ENCODE peak calls at places on chromosome 14, in nine cellular contexts. I, Q, F, N, U, W, X, T and S are unnamed samples.

GRCh38 chr14:52926994-52927393 is 23.9 kb downstream of the FERMT2 start:
- DNase-seq in F (no peak), Q (peak), X (no peak), W (no peak), T (no peak), N (no peak), I (no peak), U (no peak), S (no peak)

GRCh38 chr14:75188520-75189267 is 12.3 kb upstream of the TMED10 start:
- DNase-seq in X (peak), Q (no peak), F (no peak), W (no peak), T (no peak), I (no peak), U (no peak), N (peak), S (peak)

GRCh38 chr14:99266181-99267178 is 5.5 kb downstream of the BCL11B start:
- DNase-seq in W (no peak), N (peak), U (peak), Q (peak), F (peak), I (peak), X (peak), T (peak), S (peak)

GRCh38 chr14:98897605-98898309 is 374.2 kb downstream of the BCL11B start:
- DNase-seq in W (no peak), Q (no peak), F (no peak), N (no peak), I (no peak), U (no peak), T (no peak), X (no peak), S (no peak)

GRCh38 chr14:102390486-102390885 is 27.7 kb downstream of the TECPR2 start:
- DNase-seq in X (no peak), N (no peak), I (no peak), T (no peak), Q (no peak), U (no peak), W (no peak), F (no peak), S (no peak)

GRCh38 chr14:71061458-71061857 is 154.2 kb downstream of the PCNX1 start:
- DNase-seq in N (no peak), X (no peak), W (no peak), F (no peak), T (no peak), Q (no peak), U (no peak), I (no peak), S (no peak)

GRCh38 chr14:92783813-92784431 is 10.2 kb upstream of the GOLGA5 start:
- DNase-seq in F (no peak), Q (peak), W (no peak), N (peak), I (peak), T (peak), X (peak), U (peak), S (peak)

GRCh38 chr14:20434701-20435453 is 1.1 kb downstream of the KLHL33 start:
- DNase-seq in U (no peak), F (no peak), I (no peak), N (no peak), Q (no peak), X (peak), W (no peak), T (no peak), S (no peak)

GRCh38 chr14:58832010-58832409 is 194.2 kb downstream of the DACT1 start:
- DNase-seq in F (no peak), W (no peak), U (no peak), T (peak), I (no peak), X (no peak), N (no peak), Q (no peak), S (no peak)

GRCh38 chr14:54981698-54982097 is 45.2 kb downstream of the WDHD1 start:
- DNase-seq in W (no peak), U (no peak), Q (no peak), I (no peak), F (no peak), N (no peak), X (no peak), T (no peak), S (no peak)

GRCh38 chr14:41925409-41925808 is 318.7 kb downstream of the LRFN5 start:
- DNase-seq in T (peak), W (no peak), U (no peak), I (peak), F (no peak), N (no peak), Q (peak), X (no peak), S (no peak)

GRCh38 chr14:84074626-84075025 is 1455.3 kb upstream of the FLRT2 start:
- DNase-seq in W (no peak), N (no peak), U (no peak), T (no peak), X (no peak), Q (no peak), I (no peak), F (no peak), S (no peak)

GRCh38 chr14:100398044-100398443 is 74.9 kb downstream of the SLC25A47 start:
- DNase-seq in I (no peak), U (no peak), T (no peak), F (no peak), X (no peak), N (peak), W (no peak), Q (no peak), S (no peak)